ENCODE peak calls at places on chromosome 19, in nine cellular contexts. One of them, this sample, is unnamed.

GRCh38 chr19:15279326-15279904 is 47.2 kb upstream of the EPHX3 start:
- DNase-seq in GM23338: no peak
- DNase-seq in SK-N-SH: no peak
- DNase-seq in A549: no peak
- DNase-seq in HCT116: no peak
- DNase-seq in K562: no peak
- DNase-seq in GM12878: no peak
- DNase-seq in HepG2: no peak
- DNase-seq in Panc1: no peak
- DNase-seq in this sample: no peak

GRCh38 chr19:5877427-5877826 is 7.1 kb upstream of the FUT5 start:
- DNase-seq in GM23338: no peak
- DNase-seq in SK-N-SH: no peak
- DNase-seq in A549: no peak
- DNase-seq in HCT116: no peak
- DNase-seq in K562: no peak
- DNase-seq in GM12878: no peak
- DNase-seq in HepG2: no peak
- DNase-seq in Panc1: no peak
- DNase-seq in this sample: no peak

GRCh38 chr19:16927883-16928282 is 39.1 kb downstream of the F2RL3 start:
- DNase-seq in GM23338: no peak
- DNase-seq in SK-N-SH: no peak
- DNase-seq in A549: no peak
- DNase-seq in HCT116: no peak
- DNase-seq in K562: no peak
- DNase-seq in GM12878: no peak
- DNase-seq in HepG2: no peak
- DNase-seq in Panc1: no peak
- DNase-seq in this sample: no peak

GRCh38 chr19:7865262-7865911 is 8.8 kb downstream of the PRR36 start:
- DNase-seq in GM23338: peak
- DNase-seq in SK-N-SH: no peak
- DNase-seq in A549: no peak
- DNase-seq in HCT116: no peak
- DNase-seq in K562: peak
- DNase-seq in GM12878: no peak
- DNase-seq in HepG2: no peak
- DNase-seq in Panc1: no peak
- DNase-seq in this sample: no peak

GRCh38 chr19:33292595-33293254 is 9.6 kb downstream of the CEBPA start:
- DNase-seq in GM23338: no peak
- DNase-seq in SK-N-SH: no peak
- DNase-seq in A549: no peak
- DNase-seq in HCT116: no peak
- DNase-seq in K562: no peak
- DNase-seq in GM12878: no peak
- DNase-seq in HepG2: no peak
- DNase-seq in Panc1: no peak
- DNase-seq in this sample: peak

GRCh38 chr19:9014809-9015208 is 4.6 kb upstream of the MUC16 start:
- DNase-seq in GM23338: no peak
- DNase-seq in SK-N-SH: no peak
- DNase-seq in A549: no peak
- DNase-seq in HCT116: no peak
- DNase-seq in K562: peak
- DNase-seq in GM12878: no peak
- DNase-seq in HepG2: no peak
- DNase-seq in Panc1: no peak
- DNase-seq in this sample: no peak

GRCh38 chr19:49339364-49340068 is 4.3 kb downstream of the CD37 start:
- DNase-seq in GM23338: peak
- DNase-seq in SK-N-SH: peak
- DNase-seq in A549: no peak
- DNase-seq in HCT116: no peak
- DNase-seq in K562: peak
- DNase-seq in GM12878: no peak
- DNase-seq in HepG2: no peak
- DNase-seq in Panc1: no peak
- DNase-seq in this sample: no peak

GRCh38 chr19:21595185-21595584 is 89.8 kb downstream of the ZNF429 start:
- DNase-seq in GM23338: no peak
- DNase-seq in SK-N-SH: no peak
- DNase-seq in A549: no peak
- DNase-seq in HCT116: no peak
- DNase-seq in K562: no peak
- DNase-seq in GM12878: no peak
- DNase-seq in HepG2: no peak
- DNase-seq in Panc1: no peak
- DNase-seq in this sample: no peak

GRCh38 chr19:46821512-46822359 is 28.9 kb downstream of the AP2S1 start:
- DNase-seq in GM23338: no peak
- DNase-seq in SK-N-SH: no peak
- DNase-seq in A549: no peak
- DNase-seq in HCT116: no peak
- DNase-seq in K562: no peak
- DNase-seq in GM12878: no peak
- DNase-seq in HepG2: no peak
- DNase-seq in Panc1: no peak
- DNase-seq in this sample: peak

GRCh38 chr19:7550987-7551761 is 15.7 kb downstream of the PNPLA6 start:
- DNase-seq in GM23338: peak
- DNase-seq in SK-N-SH: peak
- DNase-seq in A549: no peak
- DNase-seq in HCT116: peak
- DNase-seq in K562: peak
- DNase-seq in GM12878: no peak
- DNase-seq in HepG2: no peak
- DNase-seq in Panc1: no peak
- DNase-seq in this sample: no peak

GRCh38 chr19:50460161-50460765 is 16.0 kb upstream of the EMC10 start:
- DNase-seq in GM23338: peak
- DNase-seq in SK-N-SH: no peak
- DNase-seq in A549: peak
- DNase-seq in HCT116: no peak
- DNase-seq in K562: no peak
- DNase-seq in GM12878: peak
- DNase-seq in HepG2: peak
- DNase-seq in Panc1: no peak
- DNase-seq in this sample: no peak

DNA sequence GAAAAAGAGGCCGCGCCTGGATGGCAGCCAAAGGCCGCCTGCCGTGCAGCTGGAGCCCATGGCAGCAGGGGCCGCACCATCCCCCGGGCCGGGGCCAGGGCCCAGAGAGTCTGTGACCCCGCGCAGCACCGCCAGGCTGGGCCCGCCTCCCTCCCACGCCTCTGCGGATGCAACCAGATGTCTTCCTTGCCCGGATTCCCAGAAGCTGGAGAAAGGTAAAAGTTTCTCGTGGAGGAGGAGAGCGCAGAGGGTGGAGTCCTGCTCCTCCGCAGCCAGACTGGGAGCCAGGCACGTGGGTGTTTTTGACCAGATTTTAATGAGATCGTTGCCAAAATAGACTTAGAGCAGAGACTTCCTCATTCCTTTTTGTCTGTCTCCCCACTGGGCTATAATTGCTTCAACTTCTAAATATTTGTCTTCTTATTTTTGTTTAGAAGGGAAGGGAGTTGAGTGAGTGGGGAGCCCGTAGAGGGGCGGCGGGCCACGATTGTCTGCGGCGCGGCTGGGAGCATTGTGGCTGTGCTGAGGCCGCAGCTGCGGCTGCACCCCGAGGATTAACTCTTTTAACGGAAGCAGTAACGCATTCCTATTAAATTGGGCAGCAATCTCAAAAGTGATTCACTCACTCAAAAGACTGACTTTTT is 22.8 kb upstream of the NDUFS7 start:
- DNase-seq in GM23338: no peak
- DNase-seq in SK-N-SH: peak
- DNase-seq in A549: no peak
- DNase-seq in HCT116: no peak
- DNase-seq in K562: no peak
- DNase-seq in GM12878: no peak
- DNase-seq in HepG2: no peak
- DNase-seq in Panc1: no peak
- DNase-seq in this sample: peak
- TF ChIP-seq REST in GM23338: no peak
- TF ChIP-seq REST in SK-N-SH: peak
- TF ChIP-seq REST in A549: no peak
- TF ChIP-seq REST in HCT116: no peak
- TF ChIP-seq REST in K562: no peak
- TF ChIP-seq REST in GM12878: no peak
- TF ChIP-seq REST in HepG2: no peak
- TF ChIP-seq REST in Panc1: no peak
- TF ChIP-seq REST in this sample: no peak

DNA sequence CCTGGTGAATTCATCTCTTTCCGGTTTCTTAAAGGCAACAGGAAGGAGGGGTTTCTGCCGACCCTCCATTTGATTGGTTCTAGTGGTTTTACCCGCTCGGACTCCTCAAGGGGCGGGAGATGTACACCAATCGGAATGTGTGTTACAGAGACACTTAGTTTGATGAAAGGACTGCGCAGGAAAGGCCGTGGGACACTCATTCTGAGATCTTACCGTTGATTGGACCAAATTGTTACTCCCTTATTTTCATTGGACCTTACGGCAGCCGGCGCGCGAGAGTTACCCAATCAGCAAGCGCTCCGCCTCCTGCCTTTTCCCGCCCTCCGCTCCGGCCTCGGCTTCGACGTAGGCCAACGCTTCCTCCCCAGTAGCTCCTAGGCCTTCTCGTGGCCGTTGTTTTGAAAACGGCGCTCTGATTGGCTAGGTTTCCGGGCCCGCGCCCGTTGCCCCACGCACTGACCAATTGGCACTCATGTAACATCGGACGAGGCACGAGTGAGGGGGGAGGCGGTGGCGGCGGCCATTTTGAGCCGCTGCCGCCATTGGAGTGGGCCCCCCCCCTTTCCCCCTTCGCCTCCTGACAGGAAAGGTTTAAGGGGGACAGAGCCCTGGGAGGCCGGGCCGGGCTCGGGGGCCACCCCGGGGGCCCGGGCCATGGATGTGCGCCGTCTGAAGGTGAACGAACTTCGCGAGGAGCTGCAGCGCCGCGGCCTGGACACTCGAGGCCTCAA is at the start of gene HNRNPUL1:
- DNase-seq in GM23338: peak
- DNase-seq in SK-N-SH: peak
- DNase-seq in A549: peak
- DNase-seq in HCT116: peak
- DNase-seq in K562: peak
- DNase-seq in GM12878: peak
- DNase-seq in HepG2: peak
- DNase-seq in Panc1: peak
- DNase-seq in this sample: peak
- TF ChIP-seq CTCF in GM23338: peak
- TF ChIP-seq CTCF in SK-N-SH: peak
- TF ChIP-seq CTCF in A549: peak
- TF ChIP-seq CTCF in HCT116: no peak
- TF ChIP-seq CTCF in K562: peak
- TF ChIP-seq CTCF in GM12878: peak
- TF ChIP-seq CTCF in HepG2: peak
- TF ChIP-seq CTCF in Panc1: no peak
- TF ChIP-seq CTCF in this sample: no peak

GRCh38 chr19:55353356-55353802 is 1.1 kb downstream of the COX6B2 start:
- DNase-seq in GM23338: peak
- DNase-seq in SK-N-SH: no peak
- DNase-seq in A549: no peak
- DNase-seq in HCT116: no peak
- DNase-seq in K562: no peak
- DNase-seq in GM12878: no peak
- DNase-seq in HepG2: no peak
- DNase-seq in Panc1: no peak
- DNase-seq in this sample: no peak

GRCh38 chr19:55352746-55353145 is 1.8 kb downstream of the COX6B2 start:
- DNase-seq in GM23338: no peak
- DNase-seq in SK-N-SH: no peak
- DNase-seq in A549: no peak
- DNase-seq in HCT116: no peak
- DNase-seq in K562: no peak
- DNase-seq in GM12878: no peak
- DNase-seq in HepG2: no peak
- DNase-seq in Panc1: no peak
- DNase-seq in this sample: no peak

GRCh38 chr19:55355213-55355821 is 798 bp upstream of the COX6B2 start:
- DNase-seq in GM23338: peak
- DNase-seq in SK-N-SH: peak
- DNase-seq in A549: no peak
- DNase-seq in HCT116: no peak
- DNase-seq in K562: no peak
- DNase-seq in GM12878: no peak
- DNase-seq in HepG2: no peak
- DNase-seq in Panc1: no peak
- DNase-seq in this sample: no peak

GRCh38 chr19:55354698-55355212 is at the start of gene COX6B2:
- DNase-seq in GM23338: peak
- DNase-seq in SK-N-SH: peak
- DNase-seq in A549: no peak
- DNase-seq in HCT116: no peak
- DNase-seq in K562: peak
- DNase-seq in GM12878: no peak
- DNase-seq in HepG2: no peak
- DNase-seq in Panc1: no peak
- DNase-seq in this sample: no peak

GRCh38 chr19:55353803-55354697 is 469 bp downstream of the COX6B2 start:
- DNase-seq in GM23338: peak
- DNase-seq in SK-N-SH: peak
- DNase-seq in A549: peak
- DNase-seq in HCT116: peak
- DNase-seq in K562: peak
- DNase-seq in GM12878: no peak
- DNase-seq in HepG2: no peak
- DNase-seq in Panc1: no peak
- DNase-seq in this sample: no peak
- TF ChIP-seq REST in GM23338: no peak
- TF ChIP-seq REST in SK-N-SH: no peak
- TF ChIP-seq REST in A549: no peak
- TF ChIP-seq REST in HCT116: no peak
- TF ChIP-seq REST in K562: no peak
- TF ChIP-seq REST in GM12878: no peak
- TF ChIP-seq REST in HepG2: no peak
- TF ChIP-seq REST in Panc1: no peak
- TF ChIP-seq REST in this sample: no peak

DNA sequence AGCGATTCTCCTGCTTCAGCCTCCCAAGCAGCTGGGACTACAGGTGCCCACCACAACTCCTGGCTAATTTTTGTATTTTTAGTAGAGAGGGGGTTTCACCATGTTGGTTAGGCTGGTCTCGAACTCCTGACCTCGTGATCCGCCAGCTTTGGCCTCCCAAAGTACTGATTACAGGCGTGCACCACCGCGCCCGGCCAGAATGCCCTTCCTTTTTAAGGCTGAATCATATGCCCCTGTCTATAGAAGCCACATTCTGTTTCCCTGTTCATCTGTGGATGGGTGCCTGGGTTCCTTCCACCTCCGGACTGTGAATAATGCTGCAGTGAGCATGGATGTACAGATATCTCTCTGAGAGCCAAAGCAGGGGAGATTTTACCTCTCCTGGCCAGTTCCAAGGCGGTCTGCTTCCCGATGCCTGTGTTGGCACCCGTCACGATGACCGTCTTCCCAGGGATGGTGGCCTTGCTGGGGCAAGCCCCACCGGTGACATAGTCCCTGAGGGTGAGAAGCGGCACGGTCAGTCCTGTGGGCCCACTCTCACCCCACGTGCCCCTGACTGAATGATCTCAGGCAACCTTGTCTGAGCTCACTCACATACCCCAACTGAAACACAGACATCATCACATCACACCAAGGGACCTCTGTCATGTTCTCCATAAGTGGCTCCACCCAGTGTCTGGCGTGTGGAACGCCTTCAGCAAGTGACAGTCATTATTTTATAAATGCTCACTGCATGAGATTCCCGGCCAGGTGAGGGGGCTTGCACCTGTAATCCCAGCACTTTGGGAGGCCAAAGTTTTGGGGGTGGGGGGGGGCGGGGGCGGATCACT is 4.0 kb downstream of the RDH13 start:
- DNase-seq in GM23338: peak
- DNase-seq in SK-N-SH: no peak
- DNase-seq in A549: no peak
- DNase-seq in HCT116: no peak
- DNase-seq in K562: no peak
- DNase-seq in GM12878: no peak
- DNase-seq in HepG2: no peak
- DNase-seq in Panc1: no peak
- DNase-seq in this sample: no peak
- TF ChIP-seq CTCF in GM23338: peak
- TF ChIP-seq CTCF in SK-N-SH: no peak
- TF ChIP-seq CTCF in A549: no peak
- TF ChIP-seq CTCF in HCT116: no peak
- TF ChIP-seq CTCF in K562: peak
- TF ChIP-seq CTCF in GM12878: no peak
- TF ChIP-seq CTCF in HepG2: no peak
- TF ChIP-seq CTCF in Panc1: no peak
- TF ChIP-seq CTCF in this sample: no peak